ENCODE peak calls at places on chromosomes 2 and 18, in six cellular contexts. K is breast epithelium, E is GM06990, R is IMR-90, I is esophagus squamous epithelium, M is BJ. W is an unnamed sample.

GRCh38 chr2:209556354-209556961 is 132.6 kb downstream of the MAP2 start:
- DNase-seq in E (no peak), R (peak; percentile 59), M (no peak), I (no peak), K (no peak), W (no peak)

GRCh38 chr2:24402242-24403092 is 42.1 kb upstream of the ITSN2 start:
- DNase-seq in R (no peak), K (no peak), E (no peak), I (no peak), M (no peak), W (no peak)

GRCh38 chr2:138016703-138017102 is 52.4 kb downstream of the HNMT start:
- DNase-seq in R (no peak), I (no peak), E (no peak), K (no peak), M (no peak), W (no peak)

GRCh38 chr18:24395049-24395780 is 2.4 kb downstream of the OSBPL1A start:
- DNase-seq in R (peak; percentile 51), K (no peak), E (no peak), I (no peak), M (no peak), W (no peak)

GRCh38 chr2:128276878-128277675 is 41.6 kb downstream of the HS6ST1 start:
- DNase-seq in M (no peak), R (no peak), K (peak; percentile 33), I (no peak), E (no peak), W (peak; percentile 13)

GRCh38 chr18:8785855-8786765 is 80.8 kb downstream of the MTCL1 start:
- DNase-seq in E (no peak), R (no peak), K (no peak), I (no peak), M (no peak), W (no peak)

GRCh38 chr2:86815616-86816015 is 24.9 kb upstream of the CD8A start:
- DNase-seq in E (no peak), R (no peak), I (no peak), M (no peak), K (no peak), W (no peak)

GRCh38 chr18:23871410-23871809 is 143.1 kb upstream of the TTC39C start:
- DNase-seq in K (no peak), M (no peak), E (peak; percentile 18), I (no peak), R (no peak), W (no peak)

GRCh38 chr2:136114392-136114791 is 3.6 kb downstream of the CXCR4 start:
- DNase-seq in R (no peak), M (no peak), E (no peak), I (no peak), K (no peak), W (no peak)

GRCh38 chr2:136117391-136117841 is 533 bp downstream of the CXCR4 start:
- DNase-seq in R (peak; percentile 26), K (no peak), M (no peak), I (no peak), E (no peak), W (peak; percentile 55)

GRCh38 chr2:136116813-136117390 is 1.0 kb downstream of the CXCR4 start:
- DNase-seq in I (no peak), M (no peak), E (peak; percentile 82), R (no peak), K (no peak), W (peak; percentile 40)

GRCh38 chr2:136115183-136115751 is 2.7 kb downstream of the CXCR4 start:
- DNase-seq in E (no peak), R (no peak), I (no peak), K (no peak), M (no peak), W (no peak)

DNA sequence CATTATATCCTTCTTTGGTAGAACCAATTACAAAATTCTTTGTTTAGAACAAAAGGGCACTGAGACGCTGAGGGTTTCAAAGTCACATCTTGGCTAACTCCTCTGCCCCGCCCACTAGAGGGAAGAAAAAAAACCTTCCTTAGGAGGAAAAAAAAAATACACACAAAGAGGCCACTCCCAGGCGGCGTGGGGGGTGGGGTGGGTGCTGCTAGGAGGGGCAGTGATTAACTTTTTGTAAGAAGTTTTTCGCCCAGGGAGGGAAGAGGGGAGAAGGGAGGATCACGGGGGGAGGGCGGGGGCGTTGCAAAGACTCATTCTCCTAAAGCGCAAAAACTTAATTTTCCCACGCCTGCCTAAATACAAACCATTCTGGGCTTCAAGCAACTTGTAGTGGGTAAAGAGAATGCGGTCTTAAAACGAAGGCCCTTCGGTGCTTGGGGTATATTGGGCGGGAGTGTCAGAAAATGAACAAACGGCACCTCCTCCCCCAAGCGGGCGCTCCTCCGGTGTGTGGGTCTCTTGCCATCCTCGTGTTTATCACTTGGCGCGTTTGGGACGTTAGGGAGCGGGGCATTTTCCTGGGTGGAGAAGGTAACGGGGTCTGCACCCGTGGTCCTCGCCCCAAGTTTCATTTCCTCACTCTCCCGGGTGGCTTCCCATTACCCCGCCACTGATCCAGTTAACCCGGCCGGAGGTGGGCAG is 1.7 kb downstream of the CXCR4 start:
- DNase-seq in M (no peak), I (peak; percentile 34), R (no peak), E (peak; percentile 59), K (no peak), W (peak; percentile 69)
- H3K4me3 ChIP-seq in M (no peak overlapping the region), I (peak overlapping the region; percentile 46), R (no peak overlapping the region), E (peak overlapping the region; percentile 64), K (peak overlapping the region; percentile 48), W (peak overlapping the region; percentile 7)

DNA sequence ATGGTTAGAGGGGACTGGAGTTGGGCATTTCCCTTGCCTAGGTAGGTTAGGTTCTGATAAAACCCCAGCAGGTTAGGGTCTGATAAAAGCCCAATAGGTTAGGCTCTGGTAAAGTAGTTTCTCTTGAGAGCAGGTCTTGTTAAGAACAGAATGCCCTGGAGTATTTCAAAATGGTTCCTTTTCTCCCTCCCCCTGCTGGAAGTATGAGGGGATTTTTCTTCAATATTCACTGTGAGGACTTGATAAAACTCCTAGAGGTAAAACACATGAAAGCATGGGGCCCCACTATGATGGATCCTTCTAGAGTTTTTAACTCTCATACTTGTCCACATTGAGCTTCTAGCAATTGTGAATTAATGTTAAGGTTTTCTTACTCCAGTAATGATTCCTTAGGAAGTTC is 27.6 kb downstream of the ANKAR start:
- DNase-seq in I (no peak), K (no peak), E (no peak), R (no peak), M (no peak), W (no peak)
- TF ChIP-seq CTCF in I (no peak), K (no peak), E (no peak), R (peak; percentile 21), M (no peak), W (no peak)

GRCh38 chr2:233204286-233204936 is 47.1 kb upstream of the ATG16L1 start:
- DNase-seq in K (no peak), R (no peak), M (no peak), E (no peak), I (no peak), W (no peak)
- H3K4me3 ChIP-seq in K (no peak overlapping the region), R (no peak overlapping the region), M (no peak overlapping the region), E (no peak overlapping the region), I (no peak overlapping the region), W (no peak overlapping the region)

GRCh38 chr2:14749869-14750268 is 117.4 kb downstream of the LRATD1 start:
- DNase-seq in I (no peak), K (no peak), M (no peak), E (no peak), R (peak; percentile 41), W (no peak)
- TF ChIP-seq CTCF in I (no peak), K (no peak), M (no peak), E (no peak), R (no peak), W (no peak)

GRCh38 chr18:2907459-2908145 is 60.8 kb downstream of the EMILIN2 start:
- DNase-seq in E (no peak), K (no peak), M (no peak), R (no peak), I (no peak), W (no peak)
- H3K4me3 ChIP-seq in E (peak overlapping the region; percentile 65), K (peak overlapping the region; percentile 59), M (peak overlapping the region; percentile 55), R (no peak overlapping the region), I (peak overlapping the region; percentile 40), W (peak overlapping the region; percentile 54)